ENCODE peak calls at places on chromosomes 13 and 19, in eight cellular contexts. Z is NB4, U is PC-3, X is astrocyte of the spinal cord, I is lung, L is kidney epithelial cell, P is cardiac fibroblast, K is ovary. V is an unnamed sample.
A peak's percentile ranks its signal among the peaks of the same experiment; 100 is the strongest.

GRCh38 chr19:37007587-37008220 is 70.5 kb upstream of the ZNF420 start:
- DNase-seq in K (peak; percentile 78), Z (no peak), X (peak; percentile 62), U (no peak), L (no peak), I (peak; percentile 41), P (peak; percentile 69), V (no peak)

GRCh38 chr13:85500716-85501256 is 298.4 kb downstream of the SLITRK6 start:
- DNase-seq in I (no peak), L (no peak), X (no peak), U (peak; percentile 79), Z (no peak), P (no peak), K (no peak), V (no peak)

GRCh38 chr13:79336971-79337370 is 69.1 kb downstream of the RBM26 start:
- DNase-seq in X (no peak), Z (peak; percentile 12), L (no peak), P (no peak), K (peak; percentile 4), I (no peak), U (no peak), V (no peak)

GRCh38 chr19:38455031-38455430 is 21.5 kb downstream of the RYR1 start:
- DNase-seq in U (peak; percentile 26), K (no peak), X (no peak), I (no peak), L (no peak), Z (peak; percentile 32), P (peak; percentile 15), V (no peak)

GRCh38 chr13:44198826-44199225 is 174.8 kb upstream of the SERP2 start:
- DNase-seq in L (no peak), U (peak; percentile 75), X (peak; percentile 36), P (no peak), Z (no peak), K (no peak), I (no peak), V (no peak)

GRCh38 chr13:104847863-104848262 is 1687.6 kb downstream of the EFNB2 start:
- DNase-seq in X (no peak), I (no peak), Z (no peak), K (no peak), P (no peak), U (peak; percentile 26), L (no peak), V (no peak)

GRCh38 chr19:48750771-48751504 is 1.5 kb downstream of the FUT1 start:
- DNase-seq in I (no peak), Z (peak; percentile 95), U (no peak), K (no peak), L (no peak), P (no peak), X (no peak), V (no peak)

GRCh38 chr19:42051166-42052115 is 18.6 kb downstream of the GRIK5 start:
- DNase-seq in P (no peak), K (no peak), L (no peak), X (no peak), I (no peak), Z (no peak), U (peak; percentile 91), V (no peak)

DNA sequence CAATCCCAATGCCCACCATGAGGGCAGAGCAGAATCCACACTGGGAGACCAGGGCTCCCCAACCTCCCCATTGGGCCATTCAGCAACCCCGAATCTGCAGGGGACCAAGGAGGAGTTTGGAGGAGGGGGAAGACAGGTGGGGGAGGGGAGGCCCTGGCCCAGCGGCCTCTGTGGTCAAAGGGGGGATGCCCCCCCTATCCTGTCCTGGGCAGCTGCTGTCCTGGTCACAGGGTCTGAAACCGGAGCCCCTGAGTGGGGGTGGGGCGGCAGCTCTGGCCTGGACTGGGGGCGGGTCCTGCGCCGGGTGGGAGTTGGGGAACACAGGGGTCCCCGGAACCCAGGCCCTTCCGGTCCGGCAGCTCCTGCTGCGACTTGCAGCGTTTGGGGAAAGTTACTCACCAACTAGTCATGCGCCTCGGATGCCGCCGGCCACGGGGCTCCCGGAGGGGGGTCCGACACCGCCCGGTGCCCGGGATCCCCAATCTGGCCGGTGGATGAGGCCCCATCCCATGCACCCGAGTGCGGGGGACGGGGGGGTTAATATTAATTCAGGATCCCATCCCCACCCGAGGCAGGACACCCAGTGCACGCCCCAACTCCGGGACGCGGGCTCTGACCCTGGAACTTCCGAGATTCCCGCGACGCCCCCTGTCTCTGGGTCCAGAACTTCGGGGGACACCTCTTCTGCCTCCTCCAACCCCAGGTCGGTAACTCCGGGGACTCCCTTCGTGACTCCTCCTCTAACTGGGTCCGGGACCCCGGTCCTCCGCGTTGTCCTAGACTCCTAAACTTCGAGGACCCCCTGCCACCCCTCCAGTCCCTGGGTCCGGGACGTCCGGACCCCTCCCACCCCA is 868 bp downstream of the HOMER3 start:
- DNase-seq in K (peak; percentile 71), U (peak; percentile 59), L (peak; percentile 12), I (no peak), P (peak; percentile 52), X (peak; percentile 67), Z (peak; percentile 83), V (no peak)
- H3K4me3 ChIP-seq in K (peak overlapping the region; percentile 80), U (peak overlapping the region; percentile 95), L (peak overlapping the region; percentile 77), I (peak overlapping the region; percentile 63), P (peak overlapping the region; percentile 91), X (peak overlapping the region; percentile 90), Z (peak overlapping the region; percentile 86), V (peak overlapping the region; percentile 86)

GRCh38 chr19:45423033-45423588 is 606 bp downstream of the ERCC1 start:
- DNase-seq in X (no peak), U (no peak), Z (no peak), I (no peak), K (no peak), P (no peak), L (no peak), V (no peak)

GRCh38 chr19:45421953-45422498 is 1.7 kb downstream of the ERCC1 start:
- DNase-seq in X (no peak), I (no peak), L (no peak), P (no peak), K (no peak), Z (no peak), U (no peak), V (no peak)

GRCh38 chr19:45420871-45421270 is 2.8 kb downstream of the ERCC1 start:
- DNase-seq in L (no peak), K (no peak), Z (no peak), X (no peak), I (no peak), U (no peak), P (no peak), V (no peak)

GRCh38 chr19:45423589-45424190 is at the start of gene ERCC1:
- DNase-seq in K (peak; percentile 96), Z (peak; percentile 94), I (peak; percentile 97), X (peak; percentile 95), U (peak; percentile 93), L (no peak), P (peak; percentile 97), V (peak; percentile 82)

DNA sequence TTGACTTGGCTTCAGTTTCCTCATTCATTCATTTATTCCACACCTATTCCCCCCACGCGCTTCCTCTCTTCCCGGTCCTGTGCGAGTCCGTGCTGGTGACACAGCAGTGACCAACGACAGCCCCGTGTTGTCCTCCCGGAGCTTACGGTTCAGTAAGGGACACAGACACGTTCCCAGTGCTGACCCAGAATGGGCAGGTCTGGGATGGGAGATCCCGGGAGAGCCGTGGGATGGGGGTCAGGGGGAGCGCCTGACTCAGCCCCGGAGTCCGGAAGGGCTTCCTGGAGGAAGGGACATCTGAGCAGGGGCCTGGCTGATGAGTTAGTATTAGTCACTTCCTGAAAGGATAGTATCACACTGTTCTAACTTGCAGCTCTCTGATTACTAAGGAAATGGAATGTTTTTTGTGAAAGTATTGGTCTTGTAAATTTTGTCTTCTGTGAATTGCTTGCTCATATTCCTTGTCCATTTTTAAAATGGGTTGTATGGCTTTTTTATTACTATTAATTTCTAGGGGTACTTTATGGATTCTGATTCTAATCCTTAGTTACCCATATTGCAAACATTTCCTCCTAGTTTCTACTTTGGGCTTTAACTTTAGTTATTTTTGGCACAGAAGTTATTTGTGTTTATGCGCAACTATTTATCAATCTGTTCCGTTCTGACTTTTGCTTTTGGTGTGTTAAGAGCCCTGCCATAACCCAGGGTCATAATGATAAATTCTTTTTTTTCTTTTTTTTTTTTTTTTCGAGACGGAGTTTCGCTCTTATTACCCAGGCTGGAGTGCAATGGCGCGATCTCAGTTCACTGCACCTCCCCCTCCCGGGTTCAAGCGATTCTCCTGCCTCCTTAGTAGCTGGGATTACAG is 708 bp upstream of the ERCC1 start:
- DNase-seq in X (peak; percentile 94), L (peak; percentile 90), K (peak; percentile 65), U (peak; percentile 95), I (peak; percentile 65), Z (peak; percentile 82), P (peak; percentile 98), V (peak; percentile 49)
- H3K4me3 ChIP-seq in X (peak overlapping the region; percentile 65), L (peak overlapping the region; percentile 48), K (peak overlapping the region; percentile 63), U (peak overlapping the region; percentile 69), I (peak overlapping the region; percentile 77), Z (peak overlapping the region; percentile 68), P (peak overlapping the region; percentile 77), V (peak overlapping the region; percentile 60)

DNA sequence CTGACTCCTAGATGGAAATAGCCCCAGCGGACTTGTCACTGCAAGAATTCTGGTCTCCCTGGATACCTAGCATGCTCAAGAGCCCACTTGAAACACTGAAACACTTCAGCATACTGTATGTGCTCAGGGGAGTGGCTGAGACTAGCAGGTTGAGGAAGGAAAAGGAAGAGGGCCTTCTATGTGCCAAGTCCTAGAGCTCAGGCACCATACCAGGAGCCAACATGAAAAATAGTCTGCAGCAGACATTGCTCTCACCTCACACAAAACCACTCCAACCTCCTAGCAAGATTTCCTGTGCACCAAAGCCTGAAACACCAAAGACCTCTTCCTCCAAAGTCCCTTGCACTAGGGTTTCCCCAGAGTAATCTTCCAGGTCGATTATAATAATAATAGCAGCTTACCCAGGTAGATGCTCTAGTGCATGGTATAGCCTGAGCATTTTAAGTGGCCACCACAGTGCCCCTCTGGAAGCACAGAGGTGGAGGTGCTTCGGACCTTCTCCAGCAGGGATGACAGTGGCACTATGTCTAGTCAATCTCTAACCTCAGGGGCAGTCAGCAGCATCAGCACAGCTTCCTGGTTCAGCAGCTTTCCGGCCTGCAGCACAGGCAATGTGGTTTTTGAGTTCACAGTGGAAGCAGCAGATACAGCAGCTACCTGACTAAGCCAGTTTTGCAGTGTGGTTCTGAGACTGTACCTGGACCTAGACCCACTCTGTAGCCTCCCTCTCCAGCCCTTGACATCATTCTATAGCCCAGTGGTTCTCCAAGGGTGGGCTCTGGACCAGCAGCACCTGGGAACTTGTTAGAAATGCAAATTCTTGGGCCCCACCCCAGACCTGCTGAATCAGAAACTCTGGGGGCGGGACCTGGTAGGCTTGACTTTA is 45.6 kb upstream of the UBE2L5 start:
- DNase-seq in K (no peak), X (no peak), Z (peak; percentile 86), L (no peak), I (peak; percentile 74), U (peak; percentile 29), P (no peak), V (no peak)
- H3K4me3 ChIP-seq in K (no peak overlapping the region), X (no peak overlapping the region), Z (peak overlapping the region; percentile 53), L (no peak overlapping the region), I (no peak overlapping the region), U (no peak overlapping the region), P (no peak overlapping the region), V (no peak overlapping the region)

DNA sequence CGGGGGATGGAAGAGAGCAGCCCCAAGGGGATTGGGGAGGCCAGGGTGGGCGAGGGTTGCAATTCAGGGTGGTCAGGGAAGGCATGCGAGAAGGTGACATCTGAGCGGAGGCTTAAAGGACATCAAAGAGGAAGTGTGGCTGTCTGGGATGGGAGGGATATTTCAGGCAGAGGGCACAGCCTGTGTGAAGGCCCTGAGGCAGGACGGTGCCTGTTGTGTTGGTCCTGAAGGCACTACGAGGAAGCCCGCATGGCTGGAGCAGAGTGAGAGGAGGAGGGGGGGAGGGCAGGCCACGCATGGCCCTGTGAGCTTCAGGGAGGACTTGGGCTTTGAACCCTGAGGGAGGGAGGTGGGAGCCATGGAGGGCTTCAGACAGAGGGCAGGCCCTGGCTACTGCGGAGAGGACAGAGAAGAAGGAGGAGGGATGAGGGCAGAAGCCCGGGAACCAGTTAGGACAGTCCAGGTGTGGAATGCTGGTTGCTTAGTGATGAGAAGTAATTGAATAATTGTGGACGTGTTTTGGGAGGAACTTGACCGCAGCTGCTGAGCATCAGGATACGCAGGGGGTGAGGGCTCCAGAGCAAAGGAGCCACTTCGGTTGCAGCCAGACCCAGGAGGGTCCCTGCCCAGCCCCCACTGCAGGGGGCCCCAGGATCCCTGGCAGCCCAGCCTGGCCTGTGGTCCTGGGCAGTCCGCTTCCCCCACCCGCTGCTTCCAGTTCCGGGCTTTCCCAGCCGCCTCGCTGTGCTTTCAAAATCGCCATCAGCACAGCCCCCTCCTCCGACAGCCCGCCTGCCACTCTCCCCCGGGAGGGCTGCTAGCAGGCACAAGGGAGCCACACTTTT is 6.2 kb downstream of the TLE6 start:
- DNase-seq in X (peak; percentile 84), Z (peak; percentile 88), P (peak; percentile 65), I (no peak), U (peak; percentile 44), K (peak; percentile 61), L (peak; percentile 42), V (peak; percentile 92)
- H3K4me3 ChIP-seq in X (peak overlapping the region; percentile 36), Z (no peak overlapping the region), P (peak overlapping the region; percentile 44), I (peak overlapping the region; percentile 8), U (peak overlapping the region; percentile 65), K (peak overlapping the region; percentile 29), L (peak overlapping the region; percentile 1), V (peak overlapping the region; percentile 30)

V was measured in astrocyte of the cerebellum.